ENCODE peak calls at places on chromosomes 12 and 14, in five cellular contexts. J is IMR-90, P is neuronal stem cell, D is pancreas, Y is neural progenitor cell. E is an unnamed sample. For H3K4me1, the result is how much of the 10 kb centered on the place peaks cover.

GRCh38 chr14:72104011-72104613 is 171.9 kb downstream of the RGS6 start:
- DNase-seq in J (no peak), P (peak), D (no peak), Y (peak), E (no peak)

GRCh38 chr12:42978718-42979117 is 389.2 kb upstream of the PRICKLE1 start:
- DNase-seq in J (no peak), P (no peak), D (no peak), Y (no peak), E (no peak)

GRCh38 chr12:84738481-84738972 is 174.1 kb downstream of the SLC6A15 start:
- DNase-seq in J (peak), P (no peak), D (no peak), Y (no peak), E (peak)

GRCh38 chr12:116161588-116161987 is 115.9 kb downstream of the MED13L start:
- DNase-seq in J (peak), P (no peak), D (no peak), Y (no peak), E (no peak)

GRCh38 chr14:39558525-39558924 is 126.3 kb upstream of the FBXO33 start:
- DNase-seq in J (no peak), P (no peak), D (no peak), Y (no peak), E (no peak)

GRCh38 chr14:77498984-77499527 is 440 bp upstream of the ISM2 start:
- DNase-seq in J (no peak), P (peak), D (no peak), Y (peak), E (no peak)

GRCh38 chr12:6080149-6081045 is 44.1 kb downstream of the VWF start:
- DNase-seq in J (no peak), P (no peak), D (no peak), Y (no peak), E (no peak)

GRCh38 chr12:16763901-16764300 is 157.9 kb upstream of the LMO3 start:
- DNase-seq in J (no peak), P (no peak), D (no peak), Y (no peak), E (peak)

GRCh38 chr14:103141117-103141796 is 18.0 kb downstream of the TNFAIP2 start:
- DNase-seq in J (peak), P (no peak), D (peak), Y (peak), E (no peak)

GRCh38 chr12:7068240-7068993 is 7.9 kb downstream of the C1S start:
- DNase-seq in J (peak), P (no peak), D (no peak), Y (no peak), E (peak)

GRCh38 chr14:56247495-56248087 is 129.4 kb downstream of the PELI2 start:
- DNase-seq in J (peak), P (no peak), D (no peak), Y (no peak), E (peak)

GRCh38 chr12:103566398-103566797 is 20.7 kb upstream of the STAB2 start:
- DNase-seq in J (no peak), P (peak), D (no peak), Y (no peak), E (no peak)

GRCh38 chr12:91053951-91054715 is 3.7 kb downstream of the KERA start:
- DNase-seq in J (peak), P (no peak), D (peak), Y (no peak), E (peak)

GRCh38 chr12:74334770-74335169 is 202.9 kb upstream of the ATXN7L3B start:
- DNase-seq in J (peak), P (no peak), D (no peak), Y (no peak), E (peak)

GRCh38 chr14:70856851-70857498 is 47.7 kb upstream of the MAP3K9 start:
- DNase-seq in J (peak), P (no peak), D (no peak), Y (no peak), E (peak)

GRCh38 chr12:126482238-126482889 is 1417.1 kb downstream of the AACS start:
- DNase-seq in J (no peak), P (no peak), D (no peak), Y (no peak), E (no peak)

GRCh38 chr14:44820230-44820964 is 141.3 kb downstream of the KLHL28 start:
- DNase-seq in J (no peak), P (peak), D (no peak), Y (peak), E (no peak)

GRCh38 chr12:111842556-111843396 is 748 bp downstream of the MAPKAPK5 start:
- DNase-seq in J (no peak), P (no peak), D (no peak), Y (peak), E (no peak)

GRCh38 chr14:94021416-94022157 is 4.6 kb upstream of the OTUB2 start:
- DNase-seq in J (no peak), P (no peak), D (no peak), Y (no peak), E (peak)

GRCh38 chr12:124394462-124395128 is 99.7 kb downstream of the RFLNA start:
- DNase-seq in J (no peak), P (no peak), D (no peak), Y (no peak), E (peak)
- H3K27ac ChIP-seq in J (no peak), P (no peak), D (no peak), Y (no peak), E (peak)

GRCh38 chr14:64709126-64709525 is 4.9 kb downstream of the PLEKHG3 start:
- DNase-seq in J (no peak), P (no peak), D (no peak), Y (no peak), E (no peak)

GRCh38 chr14:64708148-64709004 is 4.2 kb downstream of the PLEKHG3 start:
- DNase-seq in J (peak), P (no peak), D (peak), Y (peak), E (peak)

GRCh38 chr14:64706552-64707193 is 2.4 kb downstream of the PLEKHG3 start:
- DNase-seq in J (no peak), P (peak), D (no peak), Y (peak), E (no peak)

GRCh38 chr14:64706119-64706465 is 1.9 kb downstream of the PLEKHG3 start:
- DNase-seq in J (no peak), P (no peak), D (no peak), Y (no peak), E (no peak)

GRCh38 chr14:64707661-64708060 is 3.4 kb downstream of the PLEKHG3 start:
- DNase-seq in J (peak), P (no peak), D (no peak), Y (no peak), E (peak)
- H3K4me1 ChIP-seq in J (under half), P (under half), D (under half), Y (half or more), E (half or more)

GRCh38 chr14:54683882-54684794 is 117.2 kb downstream of the SAMD4A start:
- DNase-seq in J (peak), P (no peak), D (no peak), Y (peak), E (peak)
- H3K4me3 ChIP-seq in J (no peak), P (no peak), D (no peak), Y (no peak), E (no peak)

GRCh38 chr12:47801170-47801903 is 18.4 kb downstream of the HDAC7 start:
- DNase-seq in J (no peak), P (no peak), D (no peak), Y (peak), E (no peak)
- H3K27ac ChIP-seq in J (no peak), P (no peak), D (peak), Y (no peak), E (no peak)

GRCh38 chr12:26112703-26113147 is 12.1 kb downstream of the BHLHE41 start:
- DNase-seq in J (peak), P (no peak), D (no peak), Y (peak), E (no peak)
- H3K4me1 ChIP-seq in J (under half), P (under half), D (under half), Y (under half), E (under half)

DNA sequence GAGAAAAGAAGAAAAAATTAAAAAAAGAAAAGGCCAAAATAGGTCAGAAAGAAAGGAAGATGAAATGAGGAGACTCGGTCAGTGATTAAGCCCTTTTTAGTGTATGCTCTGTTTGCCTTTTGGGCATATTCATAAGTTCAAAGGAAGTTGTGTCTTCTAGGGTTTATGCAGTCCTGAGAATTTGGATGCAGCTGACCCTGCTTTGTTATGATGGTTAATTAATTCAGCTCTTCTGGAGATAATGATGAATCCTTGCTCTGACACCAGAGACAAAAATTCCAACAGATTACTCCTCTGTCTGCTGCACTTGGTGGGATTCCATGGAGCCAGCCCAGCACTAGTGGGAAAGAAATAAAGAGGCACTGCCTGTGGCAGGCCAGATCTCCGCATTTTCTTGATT is 4.5 kb upstream of the SLC7A8 start:
- DNase-seq in J (no peak), P (no peak), D (no peak), Y (no peak), E (no peak)
- H3K4me3 ChIP-seq in J (no peak), P (no peak), D (no peak), Y (no peak), E (no peak)

DNA sequence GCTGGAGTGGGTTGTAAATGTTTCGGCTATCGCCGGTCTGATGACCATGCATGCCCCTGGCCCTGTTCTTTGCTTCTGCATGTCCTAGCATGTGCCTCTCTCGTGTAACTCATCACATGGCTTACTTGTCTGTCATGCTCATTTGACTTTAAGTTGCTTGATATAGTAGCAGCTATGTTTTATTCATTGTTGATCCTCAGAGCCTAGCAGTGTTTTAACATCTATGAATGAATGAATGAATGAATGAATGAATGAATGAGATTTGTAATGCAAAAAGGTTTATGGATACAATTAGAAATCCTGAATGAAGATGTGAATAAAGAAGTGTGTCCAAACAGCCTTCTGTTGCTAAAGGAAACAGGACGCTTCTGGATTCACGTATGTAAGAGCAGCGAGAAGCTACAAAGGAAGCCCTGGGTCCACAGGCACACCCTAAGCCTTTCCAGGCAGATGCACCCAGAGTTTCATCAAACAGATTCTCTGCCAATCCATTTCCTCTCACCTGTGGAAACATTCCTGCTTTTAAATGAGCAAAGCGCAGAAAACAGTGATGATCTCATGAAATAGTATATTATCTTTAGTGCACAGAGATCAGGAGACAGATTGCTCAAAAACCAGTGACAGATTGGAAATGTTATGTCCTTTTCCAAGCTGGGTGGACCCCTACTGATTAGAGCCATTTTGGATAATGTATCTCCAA is 3.4 kb downstream of the GSG1 start:
- DNase-seq in J (no peak), P (no peak), D (no peak), Y (no peak), E (no peak)
- H3K27ac ChIP-seq in J (peak), P (peak), D (peak), Y (no peak), E (peak)

E was measured in astrocyte.